ENCODE peak calls at places on chromosome 22, in eight cellular contexts. N, I, R, F, T, U, X and V are unnamed samples.
A peak's percentile ranks its signal among the peaks of the same experiment; 100 is the strongest.

GRCh38 chr22:39384750-39385480 is 14.7 kb upstream of the TAB1 start:
- DNase-seq in N (no peak), I (no peak), R (no peak), F (no peak), T (peak; percentile 53), U (no peak), X (no peak), V (no peak)

GRCh38 chr22:36293606-36294292 is 40.8 kb downstream of the APOL1 start:
- DNase-seq in N (no peak), I (no peak), R (peak; percentile 38), F (no peak), T (no peak), U (no peak), X (no peak), V (no peak)

GRCh38 chr22:41361716-41362310 is 19.9 kb upstream of the TEF start:
- DNase-seq in N (no peak), I (no peak), R (no peak), F (no peak), T (no peak), U (no peak), X (peak; percentile 77), V (no peak)

GRCh38 chr22:46679711-46680269 is 58.3 kb downstream of the CERK start:
- DNase-seq in N (no peak), I (no peak), R (no peak), F (no peak), T (no peak), U (no peak), X (no peak), V (no peak)

GRCh38 chr22:26286091-26286780 is 117.0 kb downstream of the SEZ6L start:
- DNase-seq in N (no peak), I (no peak), R (no peak), F (no peak), T (no peak), U (no peak), X (no peak), V (no peak)

GRCh38 chr22:24271406-24271760 is 752 bp downstream of the SPECC1L start:
- DNase-seq in N (no peak), I (no peak), R (no peak), F (no peak), T (no peak), U (no peak), X (no peak), V (no peak)

GRCh38 chr22:21937041-21937820 is 15.4 kb downstream of the PPM1F start:
- DNase-seq in N (no peak), I (no peak), R (peak; percentile 75), F (no peak), T (no peak), U (no peak), X (no peak), V (no peak)

GRCh38 chr22:44273175-44273574 is 39.6 kb downstream of the SHISAL1 start:
- DNase-seq in N (no peak), I (no peak), R (no peak), F (no peak), T (no peak), U (no peak), X (no peak), V (no peak)

GRCh38 chr22:20211997-20212753 is 55.9 kb downstream of the RTN4R start:
- DNase-seq in N (no peak), I (no peak), R (peak; percentile 91), F (no peak), T (no peak), U (no peak), X (no peak), V (no peak)

GRCh38 chr22:43925433-43926348 is 2.1 kb downstream of the PNPLA3 start:
- DNase-seq in N (no peak), I (no peak), R (no peak), F (no peak), T (no peak), U (no peak), X (peak; percentile 40), V (no peak)

GRCh38 chr22:36256474-36256873 is 3.5 kb downstream of the APOL1 start:
- DNase-seq in N (no peak), I (no peak), R (no peak), F (no peak), T (no peak), U (no peak), X (no peak), V (no peak)

GRCh38 chr22:22023581-22024137 is 41.1 kb upstream of the TOP3B start:
- DNase-seq in N (no peak), I (no peak), R (no peak), F (no peak), T (no peak), U (no peak), X (peak; percentile 69), V (no peak)

GRCh38 chr22:29195118-29195963 is 10.4 kb upstream of the EMID1 start:
- DNase-seq in N (no peak), I (no peak), R (no peak), F (no peak), T (no peak), U (no peak), X (no peak), V (no peak)

GRCh38 chr22:20174785-20175596 is 24.1 kb upstream of the CCDC188 start:
- DNase-seq in N (no peak), I (no peak), R (no peak), F (no peak), T (peak; percentile 6), U (no peak), X (no peak), V (no peak)

GRCh38 chr22:21942407-21942895 is 10.2 kb downstream of the PPM1F start:
- DNase-seq in N (no peak), I (no peak), R (peak; percentile 95), F (no peak), T (peak; percentile 28), U (no peak), X (peak; percentile 97), V (peak; percentile 84)

GRCh38 chr22:24521791-24522245 is 26.7 kb downstream of the UPB1 start:
- DNase-seq in N (peak; percentile 24), I (no peak), R (no peak), F (peak; percentile 29), T (peak; percentile 75), U (no peak), X (peak; percentile 69), V (peak; percentile 84)

GRCh38 chr22:21568207-21569075 is 927 bp downstream of the UBE2L3 start:
- DNase-seq in N (no peak), I (peak; percentile 22), R (peak; percentile 56), F (peak; percentile 41), T (peak; percentile 44), U (no peak), X (peak; percentile 27), V (peak; percentile 22)

GRCh38 chr22:25749420-25750169 is 7.6 kb downstream of the MYO18B start:
- DNase-seq in N (no peak), I (no peak), R (no peak), F (no peak), T (peak; percentile 88), U (no peak), X (no peak), V (no peak)

GRCh38 chr22:47052236-47053012 is 290.0 kb downstream of the TBC1D22A start:
- DNase-seq in N (no peak), I (no peak), R (peak; percentile 53), F (no peak), T (no peak), U (no peak), X (no peak), V (no peak)

GRCh38 chr22:25153961-25154685 is 45.5 kb upstream of the CRYBB3 start:
- DNase-seq in N (no peak), I (no peak), R (peak; percentile 78), F (no peak), T (no peak), U (no peak), X (peak; percentile 62), V (no peak)

GRCh38 chr22:19855504-19856409 is 1.1 kb upstream of the GNB1L start:
- DNase-seq in N (peak; percentile 46), I (peak; percentile 22), R (peak; percentile 82), F (peak; percentile 61), T (peak; percentile 88), U (no peak), X (peak; percentile 69), V (peak; percentile 54)

GRCh38 chr22:46866591-46866990 is 104.1 kb downstream of the TBC1D22A start:
- DNase-seq in N (no peak), I (no peak), R (no peak), F (no peak), T (no peak), U (no peak), X (peak; percentile 83), V (no peak)

GRCh38 chr22:26590525-26590858 is 560 bp upstream of the TPST2 start:
- DNase-seq in N (no peak), I (no peak), R (no peak), F (no peak), T (no peak), U (no peak), X (no peak), V (no peak)

GRCh38 chr22:31995807-31996206 is 47.3 kb upstream of the SLC5A1 start:
- DNase-seq in N (no peak), I (no peak), R (no peak), F (no peak), T (no peak), U (no peak), X (no peak), V (no peak)

GRCh38 chr22:36191106-36191836 is 10.3 kb downstream of the APOL4 start:
- DNase-seq in N (no peak), I (no peak), R (peak; percentile 91), F (no peak), T (no peak), U (no peak), X (no peak), V (no peak)

GRCh38 chr22:50250555-50251471 is at the start of gene HDAC10:
- DNase-seq in N (peak; percentile 77), I (peak; percentile 77), R (peak; percentile 94), F (peak; percentile 75), T (peak; percentile 92), U (peak; percentile 67), X (peak; percentile 75), V (peak; percentile 56)

GRCh38 chr22:36775589-36775965 is 342 bp downstream of the IFT27 start:
- DNase-seq in N (peak; percentile 44), I (peak; percentile 50), R (no peak), F (peak; percentile 57), T (peak; percentile 43), U (no peak), X (no peak), V (peak; percentile 4)

GRCh38 chr22:16568425-16568758 is 24.2 kb downstream of the CCT8L2 start:
- DNase-seq in N (no peak), I (no peak), R (no peak), F (no peak), T (no peak), U (no peak), X (no peak), V (no peak)

GRCh38 chr22:27336151-27337090 is 465.1 kb downstream of the MN1 start:
- DNase-seq in N (no peak), I (no peak), R (no peak), F (no peak), T (no peak), U (no peak), X (no peak), V (peak; percentile 75)